ENCODE peak calls at places on chromosomes 7 and 10, in seven cellular contexts. L is prostate gland, Y is hepatocyte, H is psoas muscle, N is endothelial cell of umbilical vein, F is ovary, R is neural progenitor cell. G is an unnamed sample.

GRCh38 chr7:121328508-121329459 is at the start of gene WNT16:
- DNase-seq in F (no peak), H (no peak), Y (no peak), R (peak; percentile 74), L (no peak), N (no peak), G (peak; percentile 39)

GRCh38 chr7:112042631-112043030 is 163.6 kb downstream of the DOCK4 start:
- DNase-seq in F (no peak), L (no peak), R (no peak), N (no peak), Y (no peak), H (no peak), G (no peak)

GRCh38 chr10:96747734-96748550 is 27.6 kb upstream of the PIK3AP1 start:
- DNase-seq in H (no peak), N (no peak), F (no peak), Y (no peak), L (no peak), R (no peak), G (no peak)

GRCh38 chr7:31995134-31995533 is 75.1 kb downstream of the PDE1C start:
- DNase-seq in F (no peak), H (no peak), N (no peak), Y (no peak), R (no peak), L (no peak), G (no peak)

GRCh38 chr7:73830872-73831655 is at the start of gene CLDN4:
- DNase-seq in H (no peak), F (no peak), R (peak; percentile 74), N (no peak), L (peak; percentile 97), Y (peak; percentile 92), G (peak; percentile 89)

GRCh38 chr10:23037561-23037960 is 57.8 kb upstream of the MSRB2 start:
- DNase-seq in H (no peak), Y (no peak), N (no peak), R (peak; percentile 43), F (no peak), L (no peak), G (no peak)

GRCh38 chr10:130509881-130510689 is 373.9 kb downstream of the GLRX3 start:
- DNase-seq in N (no peak), Y (no peak), R (no peak), F (no peak), H (no peak), L (no peak), G (no peak)

GRCh38 chr10:79947083-79947415 is 1.9 kb downstream of the SFTPD start:
- DNase-seq in N (no peak), Y (no peak), F (no peak), L (no peak), H (no peak), R (no peak), G (no peak)

GRCh38 chr7:5997210-5997808 is 11.5 kb downstream of the PMS2 start:
- DNase-seq in N (peak; percentile 74), F (peak; percentile 46), H (no peak), Y (peak; percentile 76), L (peak; percentile 62), R (peak; percentile 72), G (no peak)

GRCh38 chr7:4472739-4473138 is 209.4 kb upstream of the FOXK1 start:
- DNase-seq in F (no peak), H (no peak), N (no peak), Y (peak; percentile 15), R (peak; percentile 42), L (no peak), G (no peak)

GRCh38 chr7:156988605-156989185 is 21.8 kb downstream of the MNX1 start:
- DNase-seq in N (no peak), R (no peak), Y (no peak), H (no peak), F (no peak), L (no peak), G (no peak)

GRCh38 chr10:88361494-88361893 is 221.6 kb downstream of the RNLS start:
- DNase-seq in F (no peak), L (no peak), R (no peak), N (no peak), Y (peak; percentile 6), H (no peak), G (no peak)

GRCh38 chr7:36865019-36865418 is 140.7 kb upstream of the AOAH start:
- DNase-seq in Y (no peak), L (no peak), H (no peak), N (no peak), R (no peak), F (no peak), G (no peak)

GRCh38 chr10:80131499-80131901 is 1.0 kb upstream of the PLAC9 start:
- DNase-seq in F (no peak), Y (no peak), N (no peak), H (no peak), R (peak; percentile 39), L (no peak), G (no peak)

GRCh38 chr7:74029991-74030415 is 2.0 kb downstream of the ELN start:
- DNase-seq in N (no peak), L (no peak), H (peak; percentile 56), R (peak; percentile 48), F (no peak), Y (no peak), G (no peak)

GRCh38 chr10:34780818-34781380 is 34.2 kb downstream of the PARD3 start:
- DNase-seq in H (peak; percentile 89), F (peak; percentile 78), N (peak; percentile 73), Y (peak; percentile 19), R (peak; percentile 26), L (no peak), G (no peak)

GRCh38 chr7:53596230-53596629 is 560.8 kb downstream of the POM121L12 start:
- DNase-seq in N (peak; percentile 52), Y (peak; percentile 37), R (no peak), F (no peak), H (no peak), L (no peak), G (no peak)

GRCh38 chr10:101130984-101131961 is at the start of gene TLX1:
- DNase-seq in R (peak; percentile 82), F (no peak), L (no peak), Y (no peak), H (no peak), N (no peak), G (no peak)

GRCh38 chr10:43203491-43204393 is 63.1 kb downstream of the RASGEF1A start:
- DNase-seq in H (peak; percentile 45), R (peak; percentile 65), N (no peak), L (no peak), Y (peak; percentile 36), F (peak; percentile 25), G (peak; percentile 65)

GRCh38 chr10:3494131-3494878 is 290.7 kb downstream of the KLF6 start:
- DNase-seq in H (no peak), L (no peak), R (no peak), Y (no peak), F (peak; percentile 68), N (no peak), G (no peak)

GRCh38 chr7:128763541-128763940 is 12.1 kb downstream of the OPN1SW start:
- DNase-seq in H (no peak), F (no peak), Y (no peak), L (no peak), N (no peak), R (no peak), G (no peak)

GRCh38 chr10:27041196-27041595 is 59.1 kb downstream of the ANKRD26 start:
- DNase-seq in L (no peak), R (no peak), H (no peak), F (no peak), Y (no peak), N (peak; percentile 73), G (no peak)

GRCh38 chr10:1416456-1417037 is 320.8 kb downstream of the ADARB2 start:
- DNase-seq in L (no peak), H (no peak), F (no peak), N (no peak), Y (no peak), R (no peak), G (no peak)

DNA sequence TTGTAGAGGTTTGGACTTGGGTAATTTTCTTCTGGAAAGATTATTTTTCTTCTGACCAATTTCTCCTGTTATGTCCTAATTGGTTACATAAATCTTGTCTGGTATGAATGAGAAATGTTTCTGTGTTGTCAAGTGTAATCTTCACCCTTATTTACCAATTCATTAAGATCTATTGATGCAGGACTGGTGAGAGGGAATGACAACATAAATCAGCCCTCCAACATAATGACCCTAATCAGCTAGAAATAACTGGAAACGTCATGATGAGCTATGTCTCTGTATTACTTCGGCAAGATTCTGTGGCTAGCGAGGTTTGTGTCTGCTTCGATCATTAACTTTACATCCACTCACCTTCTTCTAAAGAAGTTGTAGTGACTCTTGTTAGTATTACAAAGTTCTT is 3.5 kb downstream of the FOXP2 start:
- DNase-seq in F (no peak), H (no peak), Y (no peak), R (no peak), L (no peak), N (no peak), G (no peak)
- H3K4me3 ChIP-seq in F (no peak overlapping the region), H (peak overlapping the region; percentile 57), Y (no peak overlapping the region), R (no peak overlapping the region), L (no peak overlapping the region), N (no peak overlapping the region), G (no peak overlapping the region)

GRCh38 chr10:71627956-71628355 is 91.6 kb downstream of the C10orf105 start:
- DNase-seq in H (no peak), R (no peak), L (no peak), Y (no peak), F (no peak), N (no peak), G (peak; percentile 67)
- H3K4me1 ChIP-seq in H (no peaks in the 10 kb centered on the region), R (peaks cover 85% of the 10 kb centered on the region), L (no peaks in the 10 kb centered on the region), Y (peaks cover 18% of the 10 kb centered on the region), F (no peaks in the 10 kb centered on the region), N (no peaks in the 10 kb centered on the region), G (peaks cover 10% of the 10 kb centered on the region)

DNA sequence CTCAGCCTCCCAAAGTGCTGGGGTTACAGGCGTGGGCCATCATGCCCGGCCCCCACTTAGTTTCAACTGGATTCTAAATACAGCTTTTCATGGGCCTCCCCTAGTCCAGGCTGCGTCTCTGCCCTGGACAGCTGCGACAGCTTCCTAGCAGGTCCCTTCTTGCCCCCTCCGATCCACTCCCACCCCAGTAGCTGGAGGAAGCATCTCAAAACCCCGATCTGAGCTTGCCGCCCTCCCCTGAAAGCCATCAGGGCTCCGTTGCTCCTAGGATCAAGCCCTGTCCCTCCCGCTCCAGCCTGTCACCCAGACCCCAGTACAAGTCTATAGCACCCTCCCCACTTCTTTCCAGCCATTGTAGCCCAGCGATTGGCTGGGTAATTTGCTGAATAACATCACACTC is 64.5 kb downstream of the VWA2 start:
- DNase-seq in Y (no peak), H (no peak), F (no peak), R (no peak), L (no peak), N (no peak), G (no peak)
- H3K4me3 ChIP-seq in Y (no peak overlapping the region), H (no peak overlapping the region), F (no peak overlapping the region), R (no peak overlapping the region), L (no peak overlapping the region), N (no peak overlapping the region), G (no peak overlapping the region)

GRCh38 chr7:151607464-151607867 is 87.8 kb upstream of the RHEB start:
- DNase-seq in R (no peak), H (no peak), L (no peak), Y (no peak), F (no peak), N (no peak), G (no peak)

GRCh38 chr7:151611878-151612277 is 92.2 kb upstream of the RHEB start:
- DNase-seq in L (no peak), N (no peak), Y (no peak), R (no peak), H (no peak), F (no peak), G (no peak)

GRCh38 chr7:151611041-151611440 is 91.3 kb upstream of the RHEB start:
- DNase-seq in Y (no peak), F (no peak), L (no peak), R (no peak), N (no peak), H (no peak), G (no peak)

GRCh38 chr7:151603951-151604350 is 84.3 kb upstream of the RHEB start:
- DNase-seq in H (no peak), R (no peak), N (no peak), F (no peak), L (no peak), Y (no peak), G (no peak)

GRCh38 chr7:151608031-151608551 is 88.4 kb upstream of the RHEB start:
- DNase-seq in H (no peak), R (no peak), N (no peak), Y (peak; percentile 73), L (no peak), F (no peak), G (no peak)
- H3K4me1 ChIP-seq in H (no peaks in the 10 kb centered on the region), R (peaks cover 4% of the 10 kb centered on the region), N (peaks cover 10% of the 10 kb centered on the region), Y (peaks cover 8% of the 10 kb centered on the region), L (no peaks in the 10 kb centered on the region), F (no peaks in the 10 kb centered on the region), G (no peaks in the 10 kb centered on the region)

G was measured in lower lobe of right lung.